ENCODE peak calls at places on chromosome 1, in seven cellular contexts. E is IMR-90, J is lower leg skin, H is mesothelial cell of epicardium, T is transverse colon, R is GM20000, B is AG04450. K is an unnamed sample.

GRCh38 chr1:29282924-29283803 is 46.8 kb downstream of the PTPRU start:
- DNase-seq in R (peak), H (peak), J (peak), B (no peak), E (peak), T (peak), K (no peak)

GRCh38 chr1:221766210-221766609 is 24.3 kb upstream of the DUSP10 start:
- DNase-seq in J (no peak), R (no peak), H (no peak), B (peak), T (no peak), E (peak), K (no peak)

GRCh38 chr1:225848044-225848955 is 33.9 kb downstream of the TMEM63A start:
- DNase-seq in E (peak), T (no peak), B (no peak), R (peak), H (no peak), J (no peak), K (no peak)

GRCh38 chr1:110829955-110830553 is 42.9 kb upstream of the CD53 start:
- DNase-seq in B (no peak), E (peak), H (no peak), R (peak), T (no peak), J (no peak), K (no peak)

GRCh38 chr1:178310685-178311105 is 186.1 kb downstream of the CLEC20A start:
- DNase-seq in B (peak), H (no peak), E (peak), J (no peak), R (peak), T (no peak), K (peak)

GRCh38 chr1:164561007-164561406 is 2.0 kb downstream of the PBX1 start:
- DNase-seq in B (no peak), E (no peak), J (no peak), T (no peak), H (no peak), R (no peak), K (no peak)

GRCh38 chr1:221777434-221778072 is 35.7 kb upstream of the DUSP10 start:
- DNase-seq in E (no peak), R (peak), J (no peak), B (no peak), H (no peak), T (no peak), K (no peak)

GRCh38 chr1:31793086-31793485 is 22.7 kb downstream of the SPOCD1 start:
- DNase-seq in E (no peak), B (no peak), J (peak), R (no peak), T (no peak), H (peak), K (peak)

GRCh38 chr1:5768014-5768413 is 224.2 kb downstream of the NPHP4 start:
- DNase-seq in E (no peak), J (no peak), H (no peak), T (no peak), R (no peak), B (no peak), K (no peak)

GRCh38 chr1:100463809-100464424 is 74.0 kb upstream of the GPR88 start:
- DNase-seq in H (peak), E (peak), B (no peak), R (peak), T (no peak), J (no peak), K (peak)

GRCh38 chr1:220884109-220884980 is 5.1 kb downstream of the HLX start:
- DNase-seq in B (no peak), E (no peak), H (peak), J (no peak), R (no peak), T (no peak), K (no peak)

GRCh38 chr1:40664167-40664537 is 1.3 kb downstream of the RIMS3 start:
- DNase-seq in R (no peak), B (no peak), T (no peak), H (no peak), E (no peak), J (no peak), K (no peak)

GRCh38 chr1:30388386-30388785 is 335.0 kb downstream of the MATN1 start:
- DNase-seq in B (no peak), J (peak), T (no peak), R (no peak), E (no peak), H (no peak), K (no peak)

GRCh38 chr1:235864965-235865525 is 1.7 kb downstream of the LYST start:
- DNase-seq in T (no peak), E (no peak), H (no peak), R (no peak), J (no peak), B (no peak), K (no peak)

GRCh38 chr1:159829822-159830455 is 3.3 kb downstream of the SLAMF8 start:
- DNase-seq in R (no peak), J (no peak), E (peak), B (peak), H (no peak), T (no peak), K (no peak)

GRCh38 chr1:27496604-27497155 is 6.7 kb upstream of the WASF2 start:
- DNase-seq in H (peak), B (no peak), J (peak), R (no peak), T (no peak), E (peak), K (no peak)

GRCh38 chr1:170721621-170722020 is 57.7 kb downstream of the PRRX1 start:
- DNase-seq in J (no peak), E (no peak), H (no peak), R (no peak), T (no peak), B (no peak), K (no peak)

GRCh38 chr1:74502432-74502831 is 10.0 kb downstream of the LRRC53 start:
- DNase-seq in B (peak), E (peak), R (peak), T (no peak), H (no peak), J (no peak), K (no peak)

GRCh38 chr1:36199934-36200741 is 24.1 kb upstream of the THRAP3 start:
- DNase-seq in R (peak), E (peak), T (peak), J (no peak), H (no peak), B (no peak), K (no peak)

GRCh38 chr1:8883510-8883909 is 5.0 kb upstream of the ENO1 start:
- DNase-seq in H (no peak), J (no peak), T (no peak), R (no peak), B (no peak), E (no peak), K (no peak)

GRCh38 chr1:8880068-8880676 is 1.7 kb upstream of the ENO1 start:
- DNase-seq in B (peak), H (no peak), E (peak), T (peak), J (no peak), R (peak), K (peak)

GRCh38 chr1:8876099-8876496 is 2.4 kb downstream of the ENO1 start:
- DNase-seq in H (no peak), R (no peak), B (no peak), J (no peak), E (no peak), T (no peak), K (no peak)

GRCh38 chr1:8878448-8879347 is at the start of gene ENO1:
- DNase-seq in J (peak), E (peak), R (peak), H (peak), B (peak), T (peak), K (peak)

DNA sequence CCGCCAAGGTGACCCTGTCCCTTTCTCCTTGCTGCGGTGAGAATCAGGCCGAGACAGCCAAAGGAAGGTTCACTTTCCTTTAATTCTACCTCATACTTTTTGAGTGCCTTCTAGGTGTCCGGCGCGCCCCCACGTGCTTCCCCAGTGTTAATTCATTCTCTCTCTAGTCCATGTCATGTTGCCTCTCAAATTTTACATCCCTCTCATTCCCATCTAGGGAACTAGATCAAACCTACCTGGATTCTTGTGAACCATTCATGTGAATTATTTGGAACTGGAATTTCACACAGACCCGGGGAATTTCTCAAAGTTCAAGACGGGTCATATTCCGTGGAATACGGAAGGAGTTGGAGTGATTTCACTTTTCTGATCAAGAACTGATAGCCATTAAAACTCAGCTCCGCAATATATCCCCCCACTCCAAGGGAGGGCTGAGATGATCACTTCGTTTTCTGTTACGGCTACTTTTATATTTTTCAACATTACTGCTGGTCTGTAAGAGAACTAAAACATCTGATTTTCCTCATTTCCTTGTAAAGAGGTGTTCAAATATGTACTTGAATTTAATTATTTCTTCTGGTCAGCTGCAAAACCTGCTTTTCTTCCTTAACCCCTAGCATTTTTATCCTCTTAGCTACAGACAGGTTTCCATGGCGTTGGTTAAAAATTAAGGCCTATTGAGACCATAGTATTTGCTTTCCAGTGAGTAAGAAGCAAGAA is 1.0 kb upstream of the ENO1 start:
- DNase-seq in E (no peak), H (no peak), T (no peak), R (no peak), B (no peak), J (no peak), K (no peak)
- TF ChIP-seq CTCF in E (no peak), H (no peak), T (no peak), R (peak), B (peak), J (no peak), K (peak)

DNA sequence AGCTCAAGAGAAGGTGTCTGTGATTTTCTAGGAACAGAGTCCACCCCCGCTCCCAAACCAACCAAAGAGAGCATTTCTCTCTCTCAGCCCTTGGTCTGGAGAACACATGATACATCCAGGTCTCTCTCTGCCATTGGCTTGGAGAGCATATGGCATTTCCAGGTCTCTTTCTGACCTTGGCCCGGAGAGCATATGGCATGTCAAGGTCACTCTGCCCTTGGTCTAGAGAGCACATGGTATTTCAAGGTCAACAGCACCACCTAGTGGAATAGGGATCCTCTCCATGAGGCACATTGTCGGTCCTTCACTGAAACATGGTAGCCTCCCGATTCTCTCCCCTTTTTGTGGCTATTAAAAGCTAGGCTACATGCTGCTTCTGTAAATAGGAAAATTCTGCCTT is 437.7 kb upstream of the OLFM3 start:
- DNase-seq in E (no peak), J (no peak), H (no peak), T (no peak), R (peak), B (no peak), K (no peak)
- TF ChIP-seq CTCF in E (no peak), J (no peak), H (peak), T (no peak), R (peak), B (no peak), K (no peak)

GRCh38 chr1:54944610-54945392 is 35.6 kb upstream of the TMEM61 start:
- DNase-seq in R (peak), H (peak), B (peak), E (peak), T (peak), J (no peak), K (peak)

GRCh38 chr1:54942976-54943375 is 37.5 kb upstream of the TMEM61 start:
- DNase-seq in R (no peak), E (no peak), H (no peak), J (no peak), B (no peak), T (no peak), K (no peak)

GRCh38 chr1:54947540-54947939 is 32.9 kb upstream of the TMEM61 start:
- DNase-seq in H (no peak), E (no peak), T (no peak), J (no peak), R (no peak), B (no peak), K (no peak)

GRCh38 chr1:54949971-54950360 is 30.5 kb upstream of the TMEM61 start:
- DNase-seq in T (no peak), H (no peak), J (no peak), R (no peak), E (peak), B (no peak), K (no peak)

DNA sequence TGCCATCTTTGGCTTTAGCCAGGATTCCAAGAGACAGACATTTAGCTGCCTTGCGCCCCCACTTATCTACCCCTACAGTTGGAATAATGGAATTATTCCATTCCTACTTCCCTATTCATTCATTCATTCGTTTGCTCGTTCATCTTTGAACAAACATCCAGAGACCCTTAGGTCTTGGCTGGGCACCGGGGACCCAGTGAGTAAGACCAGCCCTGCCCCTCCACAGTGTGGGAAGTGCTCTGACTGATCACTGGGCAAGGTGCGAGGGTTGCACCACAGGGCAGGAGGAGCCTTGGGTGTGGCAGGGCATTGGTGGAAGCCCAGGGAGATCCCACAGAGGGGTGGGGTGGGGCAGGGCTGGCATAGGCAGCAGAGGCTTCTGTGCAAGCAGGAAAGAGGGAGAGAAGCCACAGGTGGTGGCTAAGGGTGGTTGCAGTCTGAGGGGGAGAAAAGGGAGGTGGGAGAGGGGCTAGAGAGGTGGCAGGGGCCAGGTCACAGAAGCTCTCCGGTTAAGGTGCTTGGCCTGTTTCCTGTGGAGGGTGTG is 35.0 kb upstream of the TMEM61 start:
- DNase-seq in T (peak), E (no peak), J (peak), R (no peak), H (no peak), B (no peak), K (peak)
- TF ChIP-seq CTCF in T (peak), E (no peak), J (no peak), R (no peak), H (no peak), B (no peak), K (peak)

GRCh38 chr1:65456481-65456880 is 36.0 kb downstream of the LEPR start:
- DNase-seq in R (no peak), B (no peak), J (no peak), H (no peak), E (no peak), T (no peak), K (no peak)

GRCh38 chr1:65457868-65458267 is 37.4 kb downstream of the LEPR start:
- DNase-seq in B (no peak), T (no peak), J (no peak), H (no peak), E (no peak), R (no peak), K (no peak)

GRCh38 chr1:65458730-65459396 is 38.4 kb downstream of the LEPR start:
- DNase-seq in H (no peak), R (no peak), E (no peak), J (no peak), T (no peak), B (no peak), K (no peak)

GRCh38 chr1:65459397-65459768 is 38.9 kb downstream of the LEPR start:
- DNase-seq in E (peak), J (no peak), T (no peak), H (no peak), R (peak), B (no peak), K (no peak)
- TF ChIP-seq CTCF in E (peak), J (no peak), T (no peak), H (no peak), R (peak), B (peak), K (peak)

DNA sequence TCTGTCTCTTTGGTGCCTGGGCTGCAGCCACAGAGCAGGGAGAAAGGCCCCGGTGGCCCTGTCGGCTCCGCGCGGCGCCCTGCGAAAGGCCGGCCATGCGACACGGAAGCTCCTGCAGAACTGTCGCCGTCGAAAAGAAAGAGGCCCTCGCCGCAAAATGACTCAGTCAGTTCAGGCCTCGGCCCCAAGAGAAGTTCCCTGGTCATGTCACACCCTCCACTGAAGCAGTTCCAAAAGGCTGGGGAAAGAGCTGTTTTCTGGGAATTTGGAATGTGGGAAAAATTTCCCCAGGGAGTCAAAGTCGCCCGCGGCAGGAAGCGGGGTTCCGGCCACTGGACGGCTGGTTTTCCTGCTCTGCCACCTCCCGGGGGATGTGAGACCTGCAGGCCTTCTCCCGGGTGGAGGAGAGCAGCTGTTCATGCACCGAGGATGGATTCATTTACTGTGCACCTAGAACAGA is 115.8 kb upstream of the ZNF678 start:
- DNase-seq in T (no peak), B (no peak), J (no peak), E (no peak), H (no peak), R (no peak), K (no peak)
- TF ChIP-seq CTCF in T (peak), B (peak), J (no peak), E (peak), H (no peak), R (no peak), K (no peak)

GRCh38 chr1:163039694-163040093 is 29.5 kb upstream of the RGS4 start:
- DNase-seq in R (no peak), J (no peak), H (no peak), T (no peak), E (no peak), B (no peak), K (no peak)

GRCh38 chr1:163035791-163036249 is 33.3 kb upstream of the RGS4 start:
- DNase-seq in E (peak), H (no peak), R (no peak), T (no peak), J (no peak), B (peak), K (no peak)

GRCh38 chr1:163036661-163037060 is 32.5 kb upstream of the RGS4 start:
- DNase-seq in T (no peak), E (peak), J (no peak), H (no peak), R (no peak), B (no peak), K (no peak)

DNA sequence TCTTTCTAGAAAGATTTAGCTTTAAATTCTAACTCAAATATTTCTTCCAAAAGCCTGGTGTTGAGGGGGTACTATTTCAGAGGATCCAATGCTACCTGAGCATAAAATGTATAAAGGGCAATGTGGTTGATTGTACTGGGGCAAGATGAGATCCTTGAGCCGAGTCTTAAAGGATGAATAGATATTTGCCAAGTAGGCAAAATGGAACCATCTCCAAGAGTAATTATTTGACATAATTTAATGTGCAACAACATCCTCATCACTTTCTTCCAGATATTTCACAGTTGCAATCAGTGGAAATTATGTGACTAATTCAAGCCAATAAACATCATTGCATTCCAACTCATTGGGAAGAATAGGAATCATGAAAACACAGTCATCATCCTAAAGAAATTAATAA is 30.2 kb upstream of the RGS4 start:
- DNase-seq in J (no peak), T (no peak), H (no peak), R (no peak), E (no peak), B (no peak), K (no peak)
- TF ChIP-seq CTCF in J (no peak), T (no peak), H (no peak), R (no peak), E (no peak), B (no peak), K (no peak)

GRCh38 chr1:91533625-91534024 is 33.0 kb downstream of the CDC7 start:
- DNase-seq in E (no peak), J (peak), R (peak), B (no peak), T (no peak), H (no peak), K (no peak)

GRCh38 chr1:91527781-91528180 is 27.1 kb downstream of the CDC7 start:
- DNase-seq in E (no peak), R (no peak), T (no peak), H (no peak), B (no peak), J (peak), K (no peak)

GRCh38 chr1:91526496-91526895 is 25.8 kb downstream of the CDC7 start:
- DNase-seq in H (no peak), J (no peak), R (no peak), T (no peak), E (peak), B (peak), K (no peak)

GRCh38 chr1:91535441-91535840 is 34.8 kb downstream of the CDC7 start:
- DNase-seq in J (peak), E (no peak), H (no peak), R (no peak), T (no peak), B (no peak), K (no peak)

DNA sequence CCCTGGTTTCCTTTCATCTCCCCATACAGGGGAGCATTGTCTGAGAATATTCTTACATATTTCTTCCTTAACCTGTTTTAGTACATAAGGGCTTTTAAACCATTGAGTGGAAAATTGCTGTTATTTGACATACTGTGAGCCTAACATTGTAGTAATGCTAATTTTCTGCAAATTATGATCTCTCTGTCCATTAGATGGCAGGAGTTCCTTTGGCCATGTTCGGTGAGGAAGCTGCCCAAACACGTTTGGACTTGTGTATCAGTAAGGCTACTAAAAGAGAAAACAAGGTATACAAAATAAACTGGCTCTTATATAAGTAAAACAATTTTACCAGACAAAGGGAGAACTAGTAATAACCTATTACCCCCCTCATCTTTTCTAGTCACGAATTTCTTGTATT is 29.2 kb downstream of the CDC7 start:
- DNase-seq in J (peak), R (peak), T (no peak), H (no peak), B (peak), E (peak), K (no peak)
- TF ChIP-seq CTCF in J (no peak), R (no peak), T (no peak), H (no peak), B (peak), E (peak), K (peak)

K was measured in CD14-positive monocyte.